ENCODE peak calls at places on chromosomes 7 and 10, in seven cellular contexts. A is heart right ventricle, E is SJSA1, H is tibial artery, W is small intestine, G is PC-3, X is adrenal gland. S is an unnamed sample. For H3K27me3, the result is how much of the 10 kb centered on the place peaks cover.

GRCh38 chr7:138125119-138125518 is 48.9 kb downstream of the AKR1D1 start:
- DNase-seq in A (no peak), H (no peak), E (no peak), X (no peak), G (peak), W (no peak), S (peak)

GRCh38 chr7:74216361-74216761 is 6.6 kb downstream of the LAT2 start:
- DNase-seq in A (no peak), E (no peak), W (no peak), G (no peak), X (no peak), H (no peak), S (no peak)

GRCh38 chr7:81736088-81736487 is 33.8 kb downstream of the HGF start:
- DNase-seq in H (no peak), A (no peak), E (peak), G (peak), W (no peak), X (no peak), S (no peak)

GRCh38 chr10:119608316-119609155 is 11.8 kb upstream of the TIAL1 start:
- DNase-seq in E (peak), X (peak), W (peak), A (peak), H (peak), G (peak), S (peak)

GRCh38 chr7:88344271-88344670 is 37.6 kb upstream of the STEAP4 start:
- DNase-seq in A (no peak), G (no peak), H (no peak), E (no peak), X (no peak), W (no peak), S (no peak)

GRCh38 chr10:125881192-125881591 is at the start of gene DHX32:
- DNase-seq in X (no peak), W (no peak), E (no peak), G (no peak), A (no peak), H (no peak), S (no peak)

GRCh38 chr7:15085361-15085760 is 182.8 kb upstream of the DGKB start:
- DNase-seq in G (no peak), E (no peak), H (no peak), A (no peak), W (no peak), X (no peak), S (no peak)

GRCh38 chr7:35785250-35785649 is 15.6 kb upstream of the SEPTIN7 start:
- DNase-seq in W (no peak), X (no peak), G (no peak), E (no peak), A (no peak), H (no peak), S (no peak)

GRCh38 chr10:3803295-3803883 is 18.4 kb upstream of the KLF6 start:
- DNase-seq in G (peak), W (no peak), E (no peak), H (no peak), X (no peak), A (peak), S (peak)

GRCh38 chr7:29508608-29509007 is 55.0 kb upstream of the PRR15 start:
- DNase-seq in H (no peak), G (no peak), A (peak), W (no peak), E (no peak), X (no peak), S (no peak)

GRCh38 chr7:18356195-18356645 is 139.3 kb upstream of the HDAC9 start:
- DNase-seq in W (peak), H (no peak), E (peak), X (no peak), A (no peak), G (peak), S (peak)

GRCh38 chr7:18444856-18445255 is 50.7 kb upstream of the HDAC9 start:
- DNase-seq in G (no peak), E (no peak), H (no peak), X (no peak), W (no peak), A (no peak), S (no peak)

GRCh38 chr10:130935051-130935450 is 376.5 kb downstream of the TCERG1L start:
- DNase-seq in G (no peak), H (no peak), E (no peak), A (peak), X (peak), W (no peak), S (no peak)

GRCh38 chr7:69776611-69777010 is 178.3 kb downstream of the AUTS2 start:
- DNase-seq in W (no peak), G (no peak), X (no peak), H (no peak), A (no peak), E (no peak), S (peak)

GRCh38 chr10:104268691-104269645 is at the start of gene GSTO2:
- DNase-seq in W (peak), E (peak), H (peak), A (peak), X (peak), G (peak), S (peak)

DNA sequence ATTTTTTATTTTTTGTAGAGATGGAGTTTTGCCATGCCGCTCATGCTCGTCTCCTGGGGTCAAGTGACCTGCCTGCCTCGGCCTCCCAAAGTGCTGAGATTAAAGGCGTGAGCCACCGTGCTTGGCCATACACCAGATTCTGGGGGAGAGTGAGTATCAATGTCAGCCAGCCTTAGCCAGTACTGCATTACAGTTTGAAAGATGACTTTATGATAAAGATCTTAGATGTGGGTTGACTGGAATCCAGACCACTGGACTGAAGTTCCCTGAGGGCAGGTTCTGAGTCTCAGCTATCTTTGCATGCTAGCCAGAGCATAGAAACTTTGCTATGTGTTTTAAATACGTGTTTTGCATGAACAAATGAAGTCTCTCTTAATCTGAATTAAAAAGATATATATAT is 117.2 kb upstream of the EFCAB10 start:
- DNase-seq in H (no peak), W (no peak), A (no peak), E (no peak), G (no peak), X (no peak), S (no peak)
- H3K27me3 ChIP-seq in H (under half), W (under half), A (under half), E (under half), G (under half), X (under half), S (under half)

GRCh38 chr7:6691609-6692106 is 15.1 kb downstream of the ZNF12 start:
- DNase-seq in X (no peak), A (no peak), W (no peak), G (no peak), E (peak), H (no peak), S (peak)

GRCh38 chr7:6691103-6691502 is 15.6 kb downstream of the ZNF12 start:
- DNase-seq in A (no peak), E (peak), G (no peak), W (no peak), X (no peak), H (no peak), S (no peak)
- H3K27ac ChIP-seq in A (no peak), E (no peak), G (no peak), W (no peak), X (no peak), H (no peak), S (no peak)

GRCh38 chr10:116893686-116894037 is 44.4 kb downstream of the ENO4 start:
- DNase-seq in X (no peak), H (no peak), G (no peak), A (no peak), E (no peak), W (no peak), S (no peak)
- H3K4me3 ChIP-seq in X (no peak), H (no peak), G (no peak), A (no peak), E (no peak), W (no peak), S (no peak)

GRCh38 chr7:22589641-22590141 is 89.7 kb upstream of the STEAP1B start:
- DNase-seq in A (peak), W (no peak), G (peak), X (peak), E (peak), H (peak), S (peak)

GRCh38 chr7:22586101-22586805 is 86.3 kb upstream of the STEAP1B start:
- DNase-seq in W (no peak), A (no peak), H (no peak), G (peak), E (peak), X (no peak), S (peak)

GRCh38 chr7:22588396-22588795 is 88.4 kb upstream of the STEAP1B start:
- DNase-seq in E (no peak), A (no peak), W (no peak), G (no peak), X (no peak), H (no peak), S (no peak)

GRCh38 chr7:22586806-22587180 is 86.8 kb upstream of the STEAP1B start:
- DNase-seq in E (peak), G (peak), A (no peak), X (no peak), W (no peak), H (no peak), S (peak)

GRCh38 chr7:22587322-22587721 is 87.3 kb upstream of the STEAP1B start:
- DNase-seq in X (no peak), H (no peak), G (no peak), A (no peak), E (no peak), W (no peak), S (peak)
- H3K27me3 ChIP-seq in X (under half), H (under half), G (under half), A (under half), E (under half), W (under half), S (under half)

GRCh38 chr7:1052031-1052818 is 7.9 kb downstream of the GPR146 start:
- DNase-seq in X (no peak), G (no peak), A (peak), E (no peak), H (no peak), W (no peak), S (no peak)
- H3K27ac ChIP-seq in X (no peak), G (no peak), A (peak), E (no peak), H (peak), W (no peak), S (no peak)

GRCh38 chr10:35056686-35057085 is 33.5 kb downstream of the CUL2 start:
- DNase-seq in A (no peak), H (no peak), X (no peak), W (no peak), G (peak), E (no peak), S (no peak)

GRCh38 chr10:35059486-35059885 is 30.7 kb downstream of the CUL2 start:
- DNase-seq in E (no peak), A (no peak), W (no peak), H (no peak), G (no peak), X (no peak), S (no peak)

GRCh38 chr10:35056133-35056532 is 34.0 kb downstream of the CUL2 start:
- DNase-seq in G (no peak), H (no peak), E (no peak), W (no peak), X (no peak), A (no peak), S (no peak)

GRCh38 chr10:35058686-35059085 is 31.5 kb downstream of the CUL2 start:
- DNase-seq in W (no peak), G (no peak), X (no peak), H (no peak), E (no peak), A (no peak), S (no peak)

DNA sequence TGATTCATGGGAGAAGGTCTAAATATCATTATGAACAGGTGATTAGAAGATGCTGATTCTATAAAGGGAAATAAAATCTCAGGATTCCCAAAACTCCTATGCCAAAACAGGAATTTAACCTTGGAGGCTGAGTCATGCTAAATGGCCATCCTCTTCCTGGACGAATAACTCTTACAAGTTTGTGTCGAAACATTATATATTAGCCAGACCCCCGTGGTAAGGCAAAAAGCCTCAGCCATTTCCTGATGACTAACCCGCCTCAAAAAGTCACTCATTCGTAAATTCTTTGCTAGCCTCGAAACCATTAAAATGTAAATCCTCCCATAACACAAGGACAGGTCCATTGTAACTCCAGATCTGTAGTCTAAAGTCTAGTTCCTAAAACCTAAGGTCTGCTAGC is 32.0 kb downstream of the CUL2 start:
- DNase-seq in A (no peak), E (peak), X (no peak), H (no peak), W (no peak), G (peak), S (peak)
- H3K4me3 ChIP-seq in A (no peak), E (no peak), X (no peak), H (no peak), W (no peak), G (peak), S (no peak)

GRCh38 chr10:10131984-10132383 is 885.7 kb upstream of the CELF2 start:
- DNase-seq in A (no peak), W (no peak), H (no peak), X (no peak), G (no peak), E (no peak), S (peak)
- H3K27me3 ChIP-seq in A (under half), W (under half), H (under half), X (under half), G (under half), E (under half), S (under half)

GRCh38 chr7:2554654-2555053 is 670 bp downstream of the BRAT1 start:
- DNase-seq in G (no peak), A (no peak), E (no peak), X (no peak), H (no peak), W (no peak), S (no peak)
- H3K27ac ChIP-seq in G (no peak), A (peak), E (no peak), X (peak), H (peak), W (no peak), S (peak)

GRCh38 chr7:64498270-64498669 is 64.6 kb downstream of the ZNF680 start:
- DNase-seq in X (no peak), A (no peak), W (no peak), G (no peak), E (no peak), H (no peak), S (no peak)

DNA sequence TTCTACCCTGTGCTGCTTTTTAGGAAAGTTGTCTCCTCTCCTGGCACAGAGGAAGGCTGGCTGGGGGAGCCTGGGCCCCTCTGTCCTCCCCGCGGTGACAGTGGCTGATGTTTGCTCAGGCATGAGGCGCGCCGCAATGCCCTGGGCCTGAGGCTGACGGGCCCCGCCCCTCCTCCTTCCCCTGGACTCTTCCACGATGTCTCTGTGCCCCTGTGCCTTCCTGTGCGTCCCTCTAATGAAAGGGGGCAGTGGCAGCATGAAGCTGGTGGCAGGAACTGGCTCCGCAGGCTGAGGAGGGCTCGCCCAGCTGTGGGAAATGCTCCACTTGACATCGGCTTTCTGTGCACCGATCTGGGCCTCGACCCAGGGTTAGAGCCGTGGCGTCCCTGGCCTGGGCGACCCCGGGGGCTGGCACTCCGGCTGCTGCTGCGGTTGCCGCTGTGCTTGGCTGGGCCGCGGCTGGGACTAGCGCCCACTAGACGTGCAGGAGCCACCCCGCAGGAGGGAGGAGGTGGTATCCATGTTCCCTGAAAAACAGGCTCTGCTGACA is 67.9 kb downstream of the ZNF680 start:
- DNase-seq in G (no peak), A (no peak), X (peak), W (no peak), E (no peak), H (no peak), S (no peak)
- H3K4me3 ChIP-seq in G (no peak), A (peak), X (no peak), W (no peak), E (no peak), H (peak), S (no peak)